ENCODE peak calls at places on chromosome 17, in four cellular contexts. O, U, M and B are unnamed samples.
A peak's percentile ranks its signal among the peaks of the same experiment; 100 is the strongest.

GRCh38 chr17:67059372-67059771 is 15.0 kb downstream of the CACNG1 start:
- DNase-seq in O (no peak), U (no peak), M (no peak), B (no peak)

GRCh38 chr17:18033442-18034099 is 5.4 kb downstream of the ATPAF2 start:
- DNase-seq in O (peak; percentile 90), U (peak; percentile 43), M (peak; percentile 88), B (no peak)

GRCh38 chr17:17877548-17878358 is 41.0 kb upstream of the SREBF1 start:
- DNase-seq in O (peak; percentile 86), U (no peak), M (peak; percentile 59), B (peak; percentile 64)

GRCh38 chr17:2064980-2065785 is 10.3 kb downstream of the HIC1 start:
- DNase-seq in O (peak; percentile 54), U (no peak), M (peak; percentile 78), B (no peak)

GRCh38 chr17:41528959-41529353 is 848 bp upstream of the KRT19 start:
- DNase-seq in O (no peak), U (no peak), M (no peak), B (no peak)

GRCh38 chr17:78438694-78439325 is 60.4 kb downstream of the PGS1 start:
- DNase-seq in O (no peak), U (no peak), M (no peak), B (no peak)

GRCh38 chr17:58084317-58084981 is 1.2 kb downstream of the DYNLL2 start:
- DNase-seq in O (peak; percentile 25), U (peak; percentile 33), M (no peak), B (no peak)

GRCh38 chr17:78798695-78799559 is 16.9 kb upstream of the CYTH1 start:
- DNase-seq in O (no peak), U (no peak), M (no peak), B (no peak)

GRCh38 chr17:49388290-49388640 is 26.2 kb upstream of the ZNF652 start:
- DNase-seq in O (no peak), U (no peak), M (no peak), B (no peak)

GRCh38 chr17:35089846-35090193 is 26.3 kb upstream of the RFFL start:
- DNase-seq in O (peak; percentile 77), U (no peak), M (peak; percentile 47), B (no peak)

GRCh38 chr17:21510686-21511367 is 134.7 kb downstream of the KCNJ12 start:
- DNase-seq in O (no peak), U (no peak), M (no peak), B (no peak)

GRCh38 chr17:78276499-78276898 is 45.1 kb downstream of the TMEM235 start:
- DNase-seq in O (no peak), U (no peak), M (no peak), B (no peak)

GRCh38 chr17:45228121-45228941 is 6.6 kb downstream of the FMNL1 start:
- DNase-seq in O (peak; percentile 81), U (peak; percentile 37), M (no peak), B (no peak)

GRCh38 chr17:71188811-71189492 is 931.9 kb upstream of the SOX9 start:
- DNase-seq in O (peak; percentile 95), U (no peak), M (peak; percentile 29), B (peak; percentile 82)

GRCh38 chr17:12078791-12079190 is 58.1 kb downstream of the MAP2K4 start:
- DNase-seq in O (peak; percentile 66), U (no peak), M (peak; percentile 56), B (peak; percentile 26)

GRCh38 chr17:6713130-6713917 is at the start of gene SLC13A5:
- DNase-seq in O (no peak), U (no peak), M (peak; percentile 62), B (no peak)

GRCh38 chr17:39100530-39100929 is 50.9 kb downstream of the PLXDC1 start:
- DNase-seq in O (no peak), U (no peak), M (no peak), B (no peak)

GRCh38 chr17:77480509-77481215 is 339.9 kb downstream of the SEC14L1 start:
- DNase-seq in O (no peak), U (no peak), M (no peak), B (no peak)

GRCh38 chr17:28993645-28994426 is 12.0 kb downstream of the SEZ6 start:
- DNase-seq in O (no peak), U (no peak), M (no peak), B (no peak)

GRCh38 chr17:43020789-43021738 is 1.1 kb downstream of the VAT1 start:
- DNase-seq in O (peak; percentile 92), U (no peak), M (peak; percentile 94), B (no peak)

GRCh38 chr17:49659983-49660382 is 17.9 kb downstream of the SPOP start:
- DNase-seq in O (no peak), U (no peak), M (no peak), B (no peak)

GRCh38 chr17:37182786-37183185 is 193.0 kb upstream of the C17orf78 start:
- DNase-seq in O (peak; percentile 22), U (no peak), M (no peak), B (no peak)

GRCh38 chr17:50271173-50271750 is 3.0 kb upstream of the TMEM92 start:
- DNase-seq in O (no peak), U (no peak), M (no peak), B (no peak)

GRCh38 chr17:48663134-48663924 is 37.2 kb upstream of the HOXB9 start:
- DNase-seq in O (no peak), U (no peak), M (no peak), B (no peak)

GRCh38 chr17:19457830-19458271 is 46.8 kb downstream of the RNF112 start:
- DNase-seq in O (no peak), U (no peak), M (no peak), B (no peak)

GRCh38 chr17:80761421-80761871 is 216.8 kb downstream of the RPTOR start:
- DNase-seq in O (peak; percentile 93), U (peak; percentile 61), M (peak; percentile 80), B (no peak)

GRCh38 chr17:36921131-36921851 is 16.0 kb upstream of the LHX1 start:
- DNase-seq in O (peak; percentile 96), U (peak; percentile 61), M (no peak), B (no peak)

GRCh38 chr17:39170558-39170957 is 4.6 kb upstream of the ARL5C start:
- DNase-seq in O (no peak), U (no peak), M (no peak), B (no peak)

GRCh38 chr17:38706625-38707298 is 1.7 kb downstream of the MLLT6 start:
- DNase-seq in O (no peak), U (no peak), M (peak; percentile 45), B (no peak)

GRCh38 chr17:68792042-68792685 is 163.0 kb downstream of the ABCA8 start:
- DNase-seq in O (no peak), U (no peak), M (no peak), B (no peak)

GRCh38 chr17:27848941-27849340 is 44.2 kb downstream of the LYRM9 start:
- DNase-seq in O (no peak), U (no peak), M (no peak), B (no peak)

GRCh38 chr17:66542967-66543525 is 240.6 kb downstream of the PRKCA start:
- DNase-seq in O (peak; percentile 86), U (no peak), M (peak; percentile 59), B (no peak)

GRCh38 chr17:48612854-48613691 is 2.0 kb downstream of the HOXB8 start:
- DNase-seq in O (peak; percentile 41), U (no peak), M (peak; percentile 84), B (no peak)